ENCODE peak calls at places on chromosomes 7 and 10, in nine cellular contexts. A is right lobe of liver; Z is SK-N-MC; P is endothelial cell; B is activated T-helper 1 cell treated with anti-CD3 and anti-CD28 coated beads, Interleukin-12 subunit alpha, Interleukin-12 subunit beta, Interleukin-2, Interleukin-4 antibody, amounts not matched to agents 30 ng/mL and 10 ng/mL and 1 ng/mL, durations not matched to agents 14 hours and 24 hours and 36 hours; F is dorsolateral prefrontal cortex; H is stimulated activated CD8-positive, alpha-beta memory T cell treated with anti-CD3 and anti-CD28 coated beads, Interleukin-2, amount 100 ng/mL, for 1 hour; Q is B cell; N is T-helper 1 cell. M is an unnamed sample.

GRCh38 chr7:95861041-95861440 is 88.7 kb downstream of the DYNC1I1 start:
- DNase-seq in A (no peak), Z (no peak), P (no peak), B (no peak), F (no peak), H (no peak), Q (no peak), N (no peak), M (no peak)

GRCh38 chr10:116113721-116114501 is 159.1 kb downstream of the GFRA1 start:
- DNase-seq in A (no peak), Z (no peak), P (no peak), B (no peak), F (peak), H (no peak), Q (no peak), N (no peak), M (peak)

GRCh38 chr10:130430852-130431704 is 294.9 kb downstream of the GLRX3 start:
- DNase-seq in A (no peak), Z (no peak), P (no peak), B (no peak), F (no peak), H (no peak), Q (no peak), N (no peak), M (no peak)

GRCh38 chr10:67803588-67804394 is 34.2 kb downstream of the DNAJC12 start:
- DNase-seq in A (no peak), Z (no peak), P (no peak), B (no peak), F (no peak), H (no peak), Q (no peak), N (no peak), M (no peak)

GRCh38 chr10:71783917-71784678 is 10.8 kb upstream of the VSIR start:
- DNase-seq in A (no peak), Z (no peak), P (no peak), B (no peak), F (no peak), H (no peak), Q (no peak), N (no peak), M (no peak)

GRCh38 chr10:114526497-114527238 is 122.4 kb upstream of the AFAP1L2 start:
- DNase-seq in A (peak), Z (peak), P (peak), B (peak), F (peak), H (peak), Q (peak), N (peak), M (peak)

GRCh38 chr7:12979181-12979580 is 291.7 kb downstream of the ARL4A start:
- DNase-seq in A (no peak), Z (no peak), P (no peak), B (no peak), F (no peak), H (no peak), Q (no peak), N (no peak), M (no peak)

GRCh38 chr7:69336976-69337375 is 261.3 kb upstream of the AUTS2 start:
- DNase-seq in A (no peak), Z (no peak), P (no peak), B (no peak), F (no peak), H (no peak), Q (no peak), N (no peak), M (no peak)

GRCh38 chr7:74575083-74575803 is 82.3 kb upstream of the GTF2I start:
- DNase-seq in A (no peak), Z (no peak), P (no peak), B (no peak), F (no peak), H (no peak), Q (no peak), N (no peak), M (no peak)

GRCh38 chr7:76358478-76359110 is at the start of gene YWHAG:
- DNase-seq in A (peak), Z (no peak), P (peak), B (peak), F (peak), H (peak), Q (peak), N (peak), M (peak)

GRCh38 chr10:36779238-36779846 is 346.1 kb upstream of the ANKRD30A start:
- DNase-seq in A (no peak), Z (peak), P (peak), B (no peak), F (peak), H (no peak), Q (peak), N (no peak), M (no peak)

GRCh38 chr7:4128161-4128560 is 553.9 kb upstream of the FOXK1 start:
- DNase-seq in A (no peak), Z (no peak), P (no peak), B (no peak), F (no peak), H (no peak), Q (no peak), N (no peak), M (no peak)

GRCh38 chr10:125691160-125691981 is 8.4 kb upstream of the TEX36 start:
- DNase-seq in A (no peak), Z (no peak), P (no peak), B (no peak), F (no peak), H (no peak), Q (no peak), N (no peak), M (no peak)

GRCh38 chr7:3154881-3155494 is 111.3 kb upstream of the CARD11 start:
- DNase-seq in A (no peak), Z (peak), P (peak), B (peak), F (no peak), H (peak), Q (peak), N (peak), M (no peak)

GRCh38 chr10:31686566-31686965 is 242.1 kb downstream of the ARHGAP12 start:
- DNase-seq in A (no peak), Z (no peak), P (no peak), B (no peak), F (no peak), H (no peak), Q (no peak), N (no peak), M (no peak)

GRCh38 chr7:111229951-111230350 is 139.0 kb downstream of the LRRN3 start:
- DNase-seq in A (no peak), Z (no peak), P (no peak), B (no peak), F (no peak), H (no peak), Q (no peak), N (no peak), M (no peak)

GRCh38 chr10:1594372-1595241 is 142.7 kb downstream of the ADARB2 start:
- DNase-seq in A (peak), Z (no peak), P (no peak), B (no peak), F (no peak), H (no peak), Q (no peak), N (no peak), M (no peak)

GRCh38 chr7:63925626-63926460 is 72.8 kb upstream of the ZNF722 start:
- DNase-seq in A (peak), Z (no peak), P (no peak), B (peak), F (peak), H (peak), Q (peak), N (peak), M (peak)